ENCODE peak calls at places on chromosomes 7 and 10, in eight cellular contexts. G, M, W, Q, U, T, S and X are unnamed samples. For H3K4me1 and H3K9me3, the result is how much of the 10 kb centered on the place peaks cover.

GRCh38 chr10:57119690-57120089 is 758.6 kb upstream of the ZWINT start:
- DNase-seq in Q (no peak), U (no peak), M (no peak), T (no peak), S (no peak), G (no peak), W (no peak), X (no peak)

GRCh38 chr7:94335586-94335985 is 59.1 kb upstream of the COL1A2 start:
- DNase-seq in M (no peak), T (no peak), U (no peak), S (no peak), Q (no peak), W (no peak), G (peak), X (no peak)

GRCh38 chr10:79226391-79227245 is 120.7 kb upstream of the PPIF start:
- DNase-seq in U (no peak), G (no peak), S (no peak), M (no peak), W (no peak), T (no peak), Q (no peak), X (no peak)

GRCh38 chr10:71221586-71222202 is 9.3 kb downstream of the UNC5B start:
- DNase-seq in U (no peak), W (no peak), S (no peak), Q (no peak), G (no peak), M (no peak), T (no peak), X (peak)

GRCh38 chr7:75688200-75689136 is 50.3 kb downstream of the HIP1 start:
- DNase-seq in T (no peak), M (no peak), S (no peak), U (peak), W (no peak), Q (peak), G (peak), X (no peak)

GRCh38 chr7:34058791-34059550 is 153.6 kb downstream of the BMPER start:
- DNase-seq in U (no peak), T (no peak), W (peak), G (peak), M (no peak), Q (no peak), S (no peak), X (peak)

GRCh38 chr7:143492799-143493568 is 15.3 kb downstream of the TAS2R41 start:
- DNase-seq in T (no peak), W (peak), U (no peak), Q (no peak), S (no peak), G (no peak), M (no peak), X (no peak)

GRCh38 chr10:132624847-132625839 is 87.6 kb downstream of the INPP5A start:
- DNase-seq in Q (no peak), G (no peak), M (no peak), S (no peak), W (no peak), T (no peak), U (peak), X (peak)

GRCh38 chr7:157854066-157854891 is 517.5 kb downstream of the DNAJB6 start:
- DNase-seq in T (no peak), Q (peak), M (no peak), G (no peak), W (no peak), U (peak), S (no peak), X (peak)

GRCh38 chr7:138549082-138549481 is 89.0 kb downstream of the TRIM24 start:
- DNase-seq in W (no peak), G (no peak), U (no peak), Q (no peak), S (no peak), T (no peak), M (no peak), X (no peak)

GRCh38 chr10:12262278-12262981 is 66.4 kb downstream of the CDC123 start:
- DNase-seq in W (no peak), Q (peak), M (no peak), G (peak), S (no peak), T (no peak), U (peak), X (no peak)

GRCh38 chr7:106841896-106842390 is 23.1 kb upstream of the PIK3CG start:
- DNase-seq in M (no peak), U (no peak), W (no peak), S (no peak), G (no peak), Q (no peak), T (no peak), X (no peak)

DNA sequence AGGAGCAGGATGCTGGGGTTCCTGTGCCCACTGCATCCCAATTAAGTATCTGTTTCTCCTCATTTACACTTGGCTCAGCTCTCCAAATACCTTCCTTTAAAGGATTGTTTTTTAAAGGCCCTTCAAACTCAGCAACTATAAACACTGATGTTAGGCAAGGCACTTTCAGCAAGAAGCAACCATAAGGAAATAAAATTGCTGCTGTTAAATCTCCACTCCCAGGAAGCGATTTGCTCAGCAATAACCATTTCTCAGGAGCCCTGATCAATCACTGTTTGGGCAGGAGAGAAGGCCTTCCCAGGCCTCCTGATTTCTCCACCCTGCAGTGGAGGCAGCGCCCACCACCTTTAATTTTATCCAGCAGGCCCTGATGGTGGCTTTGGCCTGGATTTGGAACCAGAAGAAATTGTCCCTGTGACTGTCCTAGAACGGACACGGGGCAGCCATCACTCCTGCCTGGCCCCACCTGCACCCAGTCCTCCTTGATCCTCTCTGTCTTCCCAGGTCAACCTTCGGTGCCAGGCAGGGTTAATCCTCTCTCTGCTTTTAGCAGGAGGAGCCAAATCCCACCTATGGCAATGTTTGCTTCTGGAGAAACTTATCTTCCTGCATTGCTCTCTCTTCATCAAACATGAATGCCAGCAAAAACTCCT is 199.8 kb downstream of the PLXNA4 start:
- DNase-seq in U (peak), T (no peak), G (no peak), M (no peak), W (no peak), S (no peak), Q (no peak), X (no peak)
- H3K4me1 ChIP-seq in U (under half), T (under half), G (under half), M (half or more), W (under half), S (under half), Q (under half), X (under half)

GRCh38 chr10:42491801-42492200 is 146.6 kb downstream of the ZNF33B start:
- DNase-seq in W (no peak), G (no peak), T (no peak), U (no peak), M (no peak), Q (no peak), S (no peak), X (no peak)
- H3K9me3 ChIP-seq in W (under half), G (under half), T (under half), U (under half), M (under half), Q (under half), S (under half), X (under half)

GRCh38 chr7:154096-154835 is 38.1 kb upstream of the FAM20C start:
- DNase-seq in T (no peak), G (no peak), S (no peak), U (peak), M (no peak), W (no peak), Q (no peak), X (no peak)
- H3K27ac ChIP-seq in T (no peak), G (no peak), S (no peak), U (no peak), M (no peak), W (no peak), Q (no peak), X (no peak)

DNA sequence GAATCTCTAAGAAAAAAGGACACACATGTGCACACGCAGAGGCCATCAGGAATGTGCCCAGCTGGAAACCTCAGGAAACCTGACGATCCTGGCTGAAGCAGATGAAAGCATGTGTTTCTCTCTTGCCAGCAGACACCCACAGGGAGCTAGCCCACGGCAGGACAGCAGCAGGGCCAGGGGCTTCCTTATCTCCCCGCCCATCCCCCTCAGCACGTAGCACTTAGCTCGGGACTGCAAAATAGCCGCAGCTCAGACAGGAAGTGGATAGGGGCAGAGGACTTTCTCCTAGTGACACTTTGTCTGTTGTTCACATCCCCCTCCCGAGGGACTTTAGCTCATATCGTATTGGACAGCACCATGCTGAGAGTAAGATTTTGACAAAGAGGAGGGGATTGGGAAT is 63.9 kb downstream of the MKI67 start:
- DNase-seq in U (peak), M (no peak), S (no peak), G (peak), W (no peak), Q (no peak), T (no peak), X (no peak)
- H3K4me1 ChIP-seq in U (half or more), M (under half), S (under half), G (under half), W (under half), Q (under half), T (half or more), X (under half)

GRCh38 chr7:17436126-17436525 is 137.7 kb downstream of the AHR start:
- DNase-seq in W (no peak), T (no peak), G (peak), S (no peak), M (no peak), U (no peak), Q (no peak), X (no peak)
- H3K9me3 ChIP-seq in W (under half), T (under half), G (under half), S (under half), M (under half), U (under half), Q (under half), X (under half)

GRCh38 chr10:102504179-102504975 is 605 bp downstream of the SUFU start:
- DNase-seq in G (peak), T (no peak), U (peak), W (peak), S (no peak), M (peak), Q (no peak), X (peak)

GRCh38 chr10:102505462-102506115 is 1.8 kb downstream of the SUFU start:
- DNase-seq in G (peak), U (peak), T (no peak), S (no peak), M (no peak), Q (no peak), W (no peak), X (no peak)

GRCh38 chr10:102503264-102504178 is at the start of gene SUFU:
- DNase-seq in Q (peak), M (peak), G (peak), W (peak), U (peak), T (peak), S (peak), X (peak)

GRCh38 chr10:102502337-102503151 is at the start of gene ACTR1A:
- DNase-seq in T (peak), M (peak), G (peak), S (peak), W (peak), Q (peak), U (peak), X (peak)

DNA sequence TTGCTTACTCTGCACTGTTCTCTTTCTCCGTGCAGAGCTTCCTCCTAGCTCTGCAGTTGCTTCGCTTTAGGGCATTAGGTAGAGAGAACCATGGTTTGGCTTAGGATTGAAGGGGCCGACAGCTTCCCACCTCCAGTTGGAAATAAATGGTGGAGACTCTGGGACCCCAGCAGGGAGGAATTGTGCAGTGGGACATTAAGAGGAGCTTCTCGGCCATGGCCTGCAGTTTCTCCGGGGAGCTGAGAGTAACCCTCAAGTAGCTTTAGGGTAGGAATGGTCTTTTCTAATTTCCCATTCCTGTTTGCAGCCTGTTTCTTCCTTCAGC is 1.2 kb downstream of the SUFU start:
- DNase-seq in W (no peak), M (no peak), S (no peak), T (no peak), Q (no peak), G (peak), U (peak), X (no peak)
- H3K27ac ChIP-seq in W (peak), M (peak), S (no peak), T (peak), Q (peak), G (no peak), U (peak), X (no peak)